ENCODE peak calls at places on chromosomes 4 and X, in four cellular contexts. U is stomach, N is heart left ventricle, Z is lower leg skin. E is an unnamed sample.
A peak's percentile ranks its signal among the peaks of the same experiment; 100 is the strongest.

GRCh38 chr4:3442959-3443749 is 1.4 kb downstream of the HGFAC start:
- DNase-seq in N (peak; percentile 30), U (peak; percentile 52), Z (no peak), E (peak; percentile 29)

GRCh38 chr4:141686929-141687328 is 50.5 kb downstream of the IL15 start:
- DNase-seq in Z (no peak), N (no peak), U (no peak), E (peak; percentile 10)

GRCh38 chr4:138062929-138063328 is 179.2 kb downstream of the SLC7A11 start:
- DNase-seq in Z (no peak), N (no peak), U (no peak), E (no peak)

GRCh38 chr4:8120518-8120917 is 38.1 kb downstream of the ABLIM2 start:
- DNase-seq in N (no peak), U (no peak), Z (no peak), E (no peak)

GRCh38 chr4:37623940-37624339 is 62.2 kb downstream of the RELL1 start:
- DNase-seq in N (no peak), Z (no peak), U (no peak), E (no peak)

GRCh38 chr4:153142700-153143438 is 61.4 kb upstream of the TRIM2 start:
- DNase-seq in Z (peak; percentile 91), N (peak; percentile 82), U (peak; percentile 89), E (peak; percentile 90)

GRCh38 chr4:8260656-8261111 is 8.9 kb upstream of the HTRA3 start:
- DNase-seq in N (no peak), U (no peak), Z (no peak), E (peak; percentile 69)

GRCh38 chr4:105605493-105605892 is 53.1 kb downstream of the ARHGEF38 start:
- DNase-seq in N (no peak), Z (no peak), U (no peak), E (no peak)

GRCh38 chrX:17527135-17527701 is 152.2 kb downstream of the NHS start:
- DNase-seq in U (peak; percentile 61), Z (no peak), N (peak; percentile 72), E (peak; percentile 90)

GRCh38 chrX:115362334-115363095 is 73.0 kb downstream of the LUZP4 start:
- DNase-seq in Z (no peak), N (no peak), U (no peak), E (no peak)

GRCh38 chr4:2802618-2803531 is 10.0 kb downstream of the SH3BP2 start:
- DNase-seq in N (peak; percentile 21), U (no peak), Z (peak; percentile 85), E (no peak)

GRCh38 chrX:153769158-153769864 is 5.3 kb downstream of the PLXNB3 start:
- DNase-seq in Z (no peak), N (peak; percentile 26), U (no peak), E (no peak)

GRCh38 chr4:25211721-25212120 is 22.1 kb upstream of the PI4K2B start:
- DNase-seq in N (no peak), U (no peak), Z (no peak), E (no peak)

GRCh38 chrX:109872021-109872730 is 130.7 kb upstream of the TMEM164 start:
- DNase-seq in U (no peak), Z (no peak), N (no peak), E (no peak)

GRCh38 chr4:99833766-99834165 is 17.1 kb downstream of the DAPP1 start:
- DNase-seq in U (no peak), N (no peak), Z (no peak), E (no peak)

GRCh38 chr4:39305902-39306677 is 60.1 kb downstream of the RFC1 start:
- DNase-seq in U (no peak), Z (no peak), N (peak; percentile 47), E (no peak)

GRCh38 chrX:21907250-21907649 is 33.3 kb upstream of the SMS start:
- DNase-seq in N (no peak), U (no peak), Z (no peak), E (peak; percentile 2)

GRCh38 chr4:150033937-150034336 is 44.3 kb upstream of the DCLK2 start:
- DNase-seq in N (no peak), Z (no peak), U (peak; percentile 36), E (peak; percentile 53)

GRCh38 chr4:15832523-15833451 is 54.7 kb downstream of the CD38 start:
- DNase-seq in Z (no peak), U (no peak), N (no peak), E (no peak)

GRCh38 chr4:82599336-82599735 is 37.5 kb upstream of the TMEM150C start:
- DNase-seq in U (no peak), Z (no peak), N (no peak), E (no peak)

GRCh38 chr4:151359576-151359975 is 34.2 kb upstream of the SH3D19 start:
- DNase-seq in N (no peak), Z (no peak), U (no peak), E (peak; percentile 6)

GRCh38 chr4:185424905-185425599 is 712 bp downstream of the UFSP2 start:
- DNase-seq in N (no peak), Z (no peak), U (no peak), E (peak; percentile 2)

GRCh38 chr4:14837860-14838259 is 164.4 kb upstream of the CPEB2 start:
- DNase-seq in N (no peak), Z (no peak), U (no peak), E (no peak)

GRCh38 chr4:128006592-128006991 is 41.4 kb downstream of the ABHD18 start:
- DNase-seq in N (no peak), U (no peak), Z (no peak), E (no peak)

GRCh38 chrX:98067611-98068010 is 1183.9 kb downstream of the RPA4 start:
- DNase-seq in U (no peak), N (no peak), Z (no peak), E (no peak)

GRCh38 chr4:61210186-61210939 is 10.2 kb downstream of the ADGRL3 start:
- DNase-seq in Z (no peak), U (no peak), N (no peak), E (no peak)

GRCh38 chr4:154073107-154073817 is 284.4 kb upstream of the SFRP2 start:
- DNase-seq in U (no peak), Z (no peak), N (no peak), E (no peak)

GRCh38 chr4:1639299-1639868 is 44.7 kb downstream of the FAM53A start:
- DNase-seq in Z (no peak), N (no peak), U (no peak), E (no peak)

GRCh38 chr4:8675383-8675782 is 82.8 kb downstream of the CPZ start:
- DNase-seq in Z (no peak), U (no peak), N (no peak), E (peak; percentile 10)

GRCh38 chr4:54659213-54660144 is 1.7 kb downstream of the KIT start:
- DNase-seq in Z (no peak), N (no peak), U (peak; percentile 42), E (peak; percentile 76)

GRCh38 chrX:22090181-22090580 is 58.1 kb downstream of the PHEX start:
- DNase-seq in N (no peak), U (no peak), Z (no peak), E (no peak)

GRCh38 chrX:2584216-2584615 is 83.4 kb upstream of the DHRSX start:
- DNase-seq in U (no peak), N (no peak), Z (no peak), E (no peak)

GRCh38 chr4:17497890-17498523 is 13.9 kb downstream of the QDPR start:
- DNase-seq in N (no peak), Z (no peak), U (no peak), E (no peak)

GRCh38 chr4:2254665-2255500 is 7.0 kb downstream of the MXD4 start:
- DNase-seq in Z (peak; percentile 82), U (peak; percentile 20), N (no peak), E (no peak)

GRCh38 chr4:30821275-30821674 is 101.1 kb downstream of the PCDH7 start:
- DNase-seq in Z (no peak), U (no peak), N (no peak), E (no peak)

GRCh38 chr4:75935628-75936027 is 5.2 kb downstream of the NAAA start:
- DNase-seq in Z (no peak), N (no peak), U (no peak), E (no peak)

GRCh38 chr4:75940692-75941253 is at the start of gene NAAA:
- DNase-seq in N (peak; percentile 81), U (peak; percentile 89), Z (peak; percentile 97), E (peak; percentile 89)

GRCh38 chr4:75939890-75940691 is 722 bp downstream of the NAAA start:
- DNase-seq in Z (peak; percentile 93), N (peak; percentile 86), U (peak; percentile 71), E (peak; percentile 60)
- TF ChIP-seq POLR2A in Z (no peak), N (no peak), U (no peak), E (no peak)

GRCh38 chr4:10074767-10075105 is 41.9 kb downstream of the WDR1 start:
- DNase-seq in U (peak; percentile 19), Z (peak; percentile 80), N (no peak), E (no peak)

GRCh38 chr4:10074076-10074766 is 42.4 kb downstream of the WDR1 start:
- DNase-seq in U (no peak), N (no peak), Z (peak; percentile 60), E (no peak)

GRCh38 chr4:10075953-10076391 is 40.6 kb downstream of the WDR1 start:
- DNase-seq in N (no peak), Z (peak; percentile 75), U (peak; percentile 22), E (peak; percentile 46)

GRCh38 chr4:10077101-10077491 is 39.5 kb downstream of the WDR1 start:
- DNase-seq in U (peak; percentile 21), Z (peak; percentile 67), N (no peak), E (no peak)

DNA sequence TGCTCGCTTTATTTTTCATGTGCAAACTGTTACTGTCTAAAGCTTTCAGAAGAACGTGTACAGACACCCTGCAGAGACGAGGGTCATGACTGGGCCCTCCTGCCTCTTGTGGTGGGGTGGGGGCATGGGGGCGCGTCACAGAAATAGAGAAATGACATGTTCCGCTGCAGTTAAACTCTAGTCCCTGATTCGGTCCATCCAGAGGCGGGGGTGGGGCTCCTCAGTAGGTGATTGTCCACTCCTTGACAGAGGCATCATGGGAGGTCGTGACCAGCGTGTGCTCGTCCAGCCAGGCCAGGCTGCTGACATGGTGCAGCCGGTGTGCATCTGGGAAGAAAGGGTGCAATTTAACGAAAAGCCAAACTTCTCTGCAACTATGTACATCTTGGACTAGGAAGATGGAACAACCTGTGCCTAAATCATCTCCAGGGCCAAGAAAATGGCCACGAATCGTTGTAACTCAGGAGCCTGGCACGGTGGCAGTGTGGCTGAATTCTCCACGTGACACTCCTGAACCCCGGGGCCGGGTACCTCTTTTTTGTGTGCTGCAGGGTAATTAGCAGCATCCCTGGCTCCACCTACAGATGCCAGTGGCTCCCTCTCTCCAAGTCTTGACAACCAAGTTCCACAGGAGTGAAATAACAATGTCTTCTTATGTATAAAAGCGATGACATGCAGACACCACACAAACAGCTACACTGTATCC is 41.3 kb downstream of the WDR1 start:
- DNase-seq in U (peak; percentile 24), Z (peak; percentile 76), N (no peak), E (no peak)
- TF ChIP-seq POLR2A in U (no peak), Z (no peak), N (no peak), E (no peak)

GRCh38 chrX:103310592-103311400 is at the start of gene BEX2:
- DNase-seq in U (peak; percentile 86), Z (peak; percentile 93), N (peak; percentile 31), E (peak; percentile 92)
- TF ChIP-seq POLR2A in U (peak; percentile 41), Z (no peak), N (no peak), E (peak; percentile 95)

GRCh38 chr4:118833192-118833820 is 2.6 kb downstream of the SEC24D start:
- DNase-seq in Z (no peak), N (no peak), U (no peak), E (no peak)

GRCh38 chr4:118834960-118835895 is 698 bp downstream of the SEC24D start:
- DNase-seq in N (peak; percentile 73), Z (peak; percentile 92), U (peak; percentile 68), E (peak; percentile 89)

GRCh38 chr4:118836763-118837507 is 1.0 kb upstream of the SEC24D start:
- DNase-seq in N (no peak), U (no peak), Z (no peak), E (no peak)

GRCh38 chr4:118834070-118834469 is 1.9 kb downstream of the SEC24D start:
- DNase-seq in Z (no peak), U (no peak), N (no peak), E (no peak)

GRCh38 chr4:118835896-118836762 is at the start of gene SEC24D:
- DNase-seq in Z (peak; percentile 96), N (peak; percentile 94), U (peak; percentile 91), E (peak; percentile 85)
- TF ChIP-seq POLR2A in Z (no peak), N (peak; percentile 75), U (no peak), E (peak; percentile 78)